ENCODE peak calls at places on chromosomes 4 and X, in seven cellular contexts. Z is GM23338, X is AG09309, L is HCT116, P is SK-N-SH, D is endothelial cell of umbilical vein, Y is colonic mucosa. O is an unnamed sample.
A peak's percentile ranks its signal among the peaks of the same experiment; 100 is the strongest.

GRCh38 chr4:523601-524000 is 24.6 kb downstream of the PIGG start:
- DNase-seq in Z (no peak), X (no peak), L (no peak), P (no peak), D (no peak), Y (no peak), O (no peak)

GRCh38 chrX:39813631-39814246 is 284.0 kb downstream of the BCOR start:
- DNase-seq in Z (no peak), X (no peak), L (no peak), P (peak; percentile 71), D (peak; percentile 36), Y (peak; percentile 32), O (no peak)

GRCh38 chr4:151442002-151442401 is 33.0 kb downstream of the FHIP1A start:
- DNase-seq in Z (no peak), X (no peak), L (no peak), P (no peak), D (no peak), Y (no peak), O (no peak)

GRCh38 chr4:25351777-25352421 is 25.2 kb upstream of the ANAPC4 start:
- DNase-seq in Z (peak; percentile 26), X (peak; percentile 32), L (no peak), P (no peak), D (peak; percentile 27), Y (no peak), O (no peak)

GRCh38 chrX:107562482-107562881 is 65.8 kb upstream of the PRPS1 start:
- DNase-seq in Z (no peak), X (no peak), L (no peak), P (no peak), D (no peak), Y (no peak), O (no peak)

GRCh38 chrX:6163761-6164160 is 64.9 kb downstream of the NLGN4X start:
- DNase-seq in Z (no peak), X (no peak), L (no peak), P (no peak), D (no peak), Y (no peak), O (no peak)

GRCh38 chrX:46235778-46236177 is 309.4 kb downstream of the ZNF674 start:
- DNase-seq in Z (no peak), X (no peak), L (no peak), P (no peak), D (no peak), Y (no peak), O (no peak)

GRCh38 chr4:105666693-105667092 is 41.8 kb downstream of the INTS12 start:
- DNase-seq in Z (peak; percentile 47), X (no peak), L (no peak), P (no peak), D (peak; percentile 1), Y (no peak), O (no peak)

GRCh38 chr4:94641702-94642560 is 115.8 kb upstream of the BMPR1B start:
- DNase-seq in Z (no peak), X (peak; percentile 10), L (peak; percentile 64), P (no peak), D (peak; percentile 69), Y (no peak), O (no peak)

GRCh38 chrX:71128915-71129765 is 10.7 kb downstream of the MED12 start:
- DNase-seq in Z (peak; percentile 64), X (no peak), L (no peak), P (peak; percentile 79), D (peak; percentile 64), Y (peak; percentile 74), O (peak; percentile 44)

GRCh38 chrX:30702736-30703135 is 49.5 kb downstream of the GK start:
- DNase-seq in Z (no peak), X (peak; percentile 40), L (no peak), P (no peak), D (no peak), Y (no peak), O (no peak)

GRCh38 chrX:124462931-124463330 is 116.6 kb downstream of the SH2D1A start:
- DNase-seq in Z (no peak), X (no peak), L (no peak), P (no peak), D (no peak), Y (no peak), O (no peak)

GRCh38 chr4:189001283-189001970 is 862.2 kb downstream of the TRIML1 start:
- DNase-seq in Z (no peak), X (no peak), L (no peak), P (no peak), D (no peak), Y (no peak), O (no peak)

GRCh38 chrX:8748855-8749254 is 16.9 kb upstream of the ANOS1 start:
- DNase-seq in Z (peak; percentile 59), X (no peak), L (no peak), P (peak; percentile 47), D (peak; percentile 22), Y (no peak), O (no peak)

GRCh38 chrX:68292471-68292870 is 140.8 kb downstream of the OPHN1 start:
- DNase-seq in Z (no peak), X (no peak), L (no peak), P (no peak), D (no peak), Y (no peak), O (no peak)

GRCh38 chrX:109889289-109890006 is 113.5 kb upstream of the TMEM164 start:
- DNase-seq in Z (peak; percentile 11), X (no peak), L (no peak), P (no peak), D (no peak), Y (no peak), O (no peak)

GRCh38 chrX:53447441-53447840 is 13.3 kb upstream of the HSD17B10 start:
- DNase-seq in Z (no peak), X (no peak), L (no peak), P (no peak), D (no peak), Y (no peak), O (no peak)

GRCh38 chr4:145732895-145733880 is 53.2 kb downstream of the C4orf51 start:
- DNase-seq in Z (peak; percentile 98), X (peak; percentile 63), L (peak; percentile 76), P (peak; percentile 96), D (peak; percentile 97), Y (peak; percentile 91), O (peak; percentile 89)

GRCh38 chr4:17013382-17014006 is 115.0 kb upstream of the LDB2 start:
- DNase-seq in Z (no peak), X (peak; percentile 31), L (no peak), P (no peak), D (peak; percentile 80), Y (no peak), O (no peak)

GRCh38 chr4:15294832-15295231 is 133.0 kb upstream of the C1QTNF7 start:
- DNase-seq in Z (no peak), X (no peak), L (no peak), P (peak; percentile 29), D (no peak), Y (no peak), O (no peak)

GRCh38 chr4:113049421-113050355 is at the start of gene ANK2:
- DNase-seq in Z (peak; percentile 95), X (no peak), L (no peak), P (peak; percentile 54), D (no peak), Y (no peak), O (no peak)

GRCh38 chr4:82484987-82485783 is 54.8 kb downstream of the ENOPH1 start:
- DNase-seq in Z (no peak), X (no peak), L (no peak), P (no peak), D (no peak), Y (no peak), O (no peak)

GRCh38 chrX:25851141-25851540 is 287.0 kb upstream of the MAGEB18 start:
- DNase-seq in Z (no peak), X (no peak), L (no peak), P (no peak), D (no peak), Y (no peak), O (no peak)

GRCh38 chr4:38328963-38329729 is 334.9 kb upstream of the KLF3 start:
- DNase-seq in Z (no peak), X (no peak), L (no peak), P (no peak), D (no peak), Y (no peak), O (no peak)

GRCh38 chrX:20265726-20266681 is 705 bp downstream of the RPS6KA3 start:
- DNase-seq in Z (peak; percentile 13), X (no peak), L (no peak), P (peak; percentile 56), D (peak; percentile 3), Y (peak; percentile 27), O (peak; percentile 41)

GRCh38 chr4:4554234-4554633 is 12.4 kb upstream of the STX18 start:
- DNase-seq in Z (no peak), X (no peak), L (no peak), P (no peak), D (no peak), Y (no peak), O (no peak)

GRCh38 chr4:87851332-87851731 is 18.6 kb downstream of the MEPE start:
- DNase-seq in Z (no peak), X (no peak), L (no peak), P (no peak), D (no peak), Y (no peak), O (no peak)

GRCh38 chrX:11759461-11760311 is 1.6 kb downstream of the MSL3 start:
- DNase-seq in Z (peak; percentile 85), X (peak; percentile 75), L (peak; percentile 70), P (peak; percentile 76), D (peak; percentile 89), Y (peak; percentile 85), O (peak; percentile 58)
- TF ChIP-seq CTCF in Z (no peak), X (no peak), L (no peak), P (no peak), D (no peak), Y (no peak), O (no peak)

DNA sequence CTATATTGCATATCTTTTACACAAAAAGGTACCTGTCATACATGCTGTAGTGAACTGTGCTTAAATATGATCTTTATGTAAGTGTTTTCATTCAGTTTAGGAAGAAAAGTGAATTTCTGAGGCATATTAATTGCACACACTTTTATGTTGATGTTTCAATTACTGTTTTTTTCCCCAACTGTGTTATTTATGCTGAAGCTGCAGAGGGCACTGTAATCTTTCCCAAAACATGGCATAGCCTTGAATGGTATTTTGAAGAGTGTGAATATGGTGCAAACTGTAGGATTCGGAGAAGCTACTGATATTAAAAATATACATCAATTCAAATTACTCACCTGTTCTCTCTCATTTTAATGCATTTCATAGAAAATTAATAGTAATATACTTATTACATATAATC is 6.0 kb upstream of the CENPE start:
- DNase-seq in Z (peak; percentile 18), X (no peak), L (peak; percentile 16), P (peak; percentile 11), D (peak; percentile 21), Y (no peak), O (no peak)
- TF ChIP-seq CTCF in Z (peak; percentile 64), X (peak; percentile 32), L (peak; percentile 59), P (peak; percentile 69), D (peak; percentile 8), Y (no peak), O (no peak)

GRCh38 chrX:56588397-56589188 is 25.2 kb downstream of the UBQLN2 start:
- DNase-seq in Z (no peak), X (no peak), L (no peak), P (no peak), D (no peak), Y (no peak), O (no peak)
- TF ChIP-seq CTCF in Z (no peak), X (no peak), L (no peak), P (no peak), D (no peak), Y (no peak), O (no peak)

DNA sequence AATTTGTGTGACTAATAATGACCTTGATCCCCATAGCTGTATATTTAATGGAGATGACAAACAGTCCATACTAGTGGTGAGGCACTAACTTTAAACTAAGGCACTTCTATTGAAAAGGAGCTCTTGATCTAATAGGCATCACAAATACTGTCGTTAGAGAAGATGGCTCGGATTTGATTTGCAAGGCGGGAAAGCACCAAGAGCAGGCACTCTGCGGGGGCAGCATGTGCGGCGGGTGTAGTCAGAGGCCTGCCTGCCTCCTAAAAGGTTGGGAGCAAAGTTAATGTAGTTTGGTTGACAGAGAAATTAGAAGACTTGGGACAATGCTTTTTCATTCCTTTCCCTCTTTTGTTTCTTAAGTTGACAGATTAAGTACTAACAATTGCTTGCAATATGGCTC is 278.8 kb downstream of the CFAP299 start:
- DNase-seq in Z (peak; percentile 59), X (no peak), L (no peak), P (no peak), D (no peak), Y (no peak), O (no peak)
- TF ChIP-seq CTCF in Z (no peak), X (no peak), L (no peak), P (no peak), D (no peak), Y (no peak), O (no peak)